ENCODE peak calls at places on chromosomes 12 and 14, in five cellular contexts. Q is GM12878, H is K562, D is HepG2, O is H1. W is an unnamed sample.
A peak's percentile ranks its signal among the peaks of the same experiment; 100 is the strongest.

GRCh38 chr14:100747021-100747586 is 20.4 kb downstream of the DLK1 start:
- DNase-seq in Q (no peak), H (no peak), D (peak; percentile 55), O (no peak), W (no peak)

GRCh38 chr12:32002848-32003493 is 43.8 kb downstream of the RESF1 start:
- DNase-seq in Q (no peak), H (no peak), D (no peak), O (no peak), W (no peak)

GRCh38 chr12:29220632-29221336 is 71.7 kb downstream of the FAR2 start:
- DNase-seq in Q (no peak), H (peak; percentile 76), D (no peak), O (no peak), W (no peak)

GRCh38 chr12:13104403-13104802 is 936 bp upstream of the GSG1 start:
- DNase-seq in Q (no peak), H (no peak), D (no peak), O (no peak), W (no peak)

GRCh38 chr14:101290681-101291080 is 270.6 kb upstream of the DIO3 start:
- DNase-seq in Q (no peak), H (no peak), D (no peak), O (no peak), W (no peak)

GRCh38 chr12:56377310-56377988 is 14.8 kb upstream of the APOF start:
- DNase-seq in Q (no peak), H (peak; percentile 89), D (no peak), O (no peak), W (peak; percentile 50)

GRCh38 chr14:76514599-76514998 is 138.7 kb downstream of the ESRRB start:
- DNase-seq in Q (no peak), H (peak; percentile 43), D (peak; percentile 58), O (no peak), W (no peak)

GRCh38 chr12:47981496-47982260 is 18.3 kb downstream of the TMEM106C start:
- DNase-seq in Q (no peak), H (peak; percentile 23), D (peak; percentile 34), O (no peak), W (no peak)

GRCh38 chr12:12357697-12358476 is 1.0 kb downstream of the BORCS5 start:
- DNase-seq in Q (no peak), H (peak; percentile 24), D (no peak), O (no peak), W (no peak)

GRCh38 chr12:58387199-58387598 is 445.8 kb downstream of the ATP23 start:
- DNase-seq in Q (no peak), H (no peak), D (no peak), O (no peak), W (no peak)

GRCh38 chr14:43169722-43170121 is 1337.4 kb downstream of the FSCB start:
- DNase-seq in Q (no peak), H (no peak), D (no peak), O (no peak), W (no peak)

GRCh38 chr12:13173537-13173936 is 23.0 kb upstream of the EMP1 start:
- DNase-seq in Q (peak; percentile 80), H (no peak), D (no peak), O (no peak), W (no peak)

GRCh38 chr12:63802012-63802608 is 22.4 kb downstream of the RXYLT1 start:
- DNase-seq in Q (no peak), H (peak; percentile 14), D (no peak), O (no peak), W (peak; percentile 55)

GRCh38 chr14:104873380-104874055 is 8.4 kb downstream of the CEP170B start:
- DNase-seq in Q (no peak), H (no peak), D (no peak), O (no peak), W (no peak)

GRCh38 chr14:34450542-34450915 is 11.5 kb downstream of the SPTSSA start:
- DNase-seq in Q (no peak), H (no peak), D (peak; percentile 95), O (no peak), W (no peak)

GRCh38 chr14:41609704-41610183 is 3.1 kb downstream of the LRFN5 start:
- DNase-seq in Q (no peak), H (no peak), D (no peak), O (no peak), W (peak; percentile 89)

GRCh38 chr14:34027130-34027989 is 76.5 kb upstream of the EGLN3 start:
- DNase-seq in Q (no peak), H (no peak), D (no peak), O (no peak), W (no peak)

GRCh38 chr14:97730706-97731105 is 933.5 kb downstream of the VRK1 start:
- DNase-seq in Q (no peak), H (no peak), D (no peak), O (no peak), W (no peak)

GRCh38 chr14:76782885-76783566 is 21.8 kb downstream of the VASH1 start:
- DNase-seq in Q (no peak), H (no peak), D (no peak), O (no peak), W (no peak)

GRCh38 chr12:81212996-81213696 is 135.3 kb downstream of the ACSS3 start:
- DNase-seq in Q (no peak), H (no peak), D (no peak), O (no peak), W (no peak)

GRCh38 chr12:88393017-88393767 is 187.1 kb downstream of the KITLG start:
- DNase-seq in Q (no peak), H (peak; percentile 18), D (peak; percentile 41), O (no peak), W (peak; percentile 79)

GRCh38 chr14:24463806-24464785 is 21.5 kb upstream of the SDR39U1 start:
- DNase-seq in Q (no peak), H (no peak), D (no peak), O (no peak), W (no peak)

GRCh38 chr12:106145539-106146447 is 7.0 kb upstream of the NUAK1 start:
- DNase-seq in Q (no peak), H (no peak), D (no peak), O (no peak), W (no peak)

GRCh38 chr14:53011053-53011462 is 60.2 kb upstream of the FERMT2 start:
- DNase-seq in Q (no peak), H (peak; percentile 9), D (peak; percentile 53), O (peak; percentile 29), W (peak; percentile 79)

GRCh38 chr12:34119366-34119765 is 97.1 kb downstream of the ALG10 start:
- DNase-seq in Q (no peak), H (no peak), D (no peak), O (no peak), W (no peak)

GRCh38 chr12:74119811-74120362 is 417.7 kb upstream of the ATXN7L3B start:
- DNase-seq in Q (no peak), H (no peak), D (no peak), O (no peak), W (no peak)

GRCh38 chr14:25833341-25834121 is 764.3 kb downstream of the NOVA1 start:
- DNase-seq in Q (no peak), H (peak; percentile 4), D (peak; percentile 46), O (no peak), W (peak; percentile 74)

GRCh38 chr12:124812356-124812755 is 51.3 kb downstream of the SCARB1 start:
- DNase-seq in Q (no peak), H (no peak), D (no peak), O (no peak), W (no peak)
- H3K27ac ChIP-seq in Q (no peak overlapping the region), H (no peak overlapping the region), D (no peak overlapping the region), O (no peak overlapping the region), W (no peak overlapping the region)

GRCh38 chr12:130633771-130634170 is 82.3 kb downstream of the RIMBP2 start:
- DNase-seq in Q (no peak), H (no peak), D (no peak), O (peak; percentile 61), W (peak; percentile 53)
- H3K4me2 ChIP-seq in Q (no peak overlapping the region), H (no peak overlapping the region), D (no peak overlapping the region), O (peak overlapping the region; percentile 72), W (peak overlapping the region; percentile 43)

GRCh38 chr12:95755236-95755865 is 35.2 kb downstream of the NTN4 start:
- DNase-seq in Q (no peak), H (no peak), D (no peak), O (no peak), W (no peak)
- TF ChIP-seq CREB1 in Q (no peak), H (no peak), D (no peak), O (no peak), W (no peak)

GRCh38 chr14:27114180-27114579 is 516.3 kb upstream of the NOVA1 start:
- DNase-seq in Q (no peak), H (no peak), D (no peak), O (no peak), W (no peak)
- H3K27ac ChIP-seq in Q (no peak overlapping the region), H (no peak overlapping the region), D (no peak overlapping the region), O (no peak overlapping the region), W (no peak overlapping the region)

DNA sequence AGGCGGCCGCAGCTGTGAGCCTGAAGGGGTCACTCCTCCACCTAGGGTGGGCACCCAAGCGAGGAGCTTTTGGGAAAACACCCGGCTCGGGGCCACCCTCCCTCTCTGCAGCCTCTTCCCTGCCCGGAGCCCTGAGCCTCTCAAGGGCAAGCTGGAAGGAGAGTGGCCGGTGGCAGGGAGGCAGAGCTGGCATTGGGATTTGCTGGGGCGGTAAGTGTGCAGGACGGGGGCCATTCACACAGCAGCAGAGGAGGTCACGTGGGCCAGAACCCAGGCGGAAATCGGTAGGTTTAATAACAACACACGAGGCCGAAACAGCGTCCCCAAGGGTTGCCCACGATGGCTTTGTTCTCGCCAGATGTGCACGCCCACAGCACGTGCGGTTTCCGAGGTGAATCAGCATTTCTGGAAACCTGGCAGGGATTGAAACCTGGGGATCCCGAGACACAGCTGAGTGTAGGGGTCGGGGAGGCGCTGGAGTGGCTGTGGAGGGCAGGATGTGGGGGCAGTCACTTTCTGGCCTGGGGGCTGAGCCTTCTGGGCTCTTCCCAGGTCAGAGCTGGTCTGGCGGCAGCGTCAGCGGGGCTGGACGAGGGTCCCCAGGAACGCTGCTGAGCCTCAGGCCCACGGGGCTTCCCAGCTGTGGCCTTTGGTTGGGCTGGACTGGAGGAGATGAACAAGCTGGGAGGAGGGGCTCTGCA is 23.5 kb downstream of the NOC4L start:
- DNase-seq in Q (no peak), H (no peak), D (no peak), O (no peak), W (no peak)
- H3K4me2 ChIP-seq in Q (no peak overlapping the region), H (no peak overlapping the region), D (no peak overlapping the region), O (no peak overlapping the region), W (no peak overlapping the region)

DNA sequence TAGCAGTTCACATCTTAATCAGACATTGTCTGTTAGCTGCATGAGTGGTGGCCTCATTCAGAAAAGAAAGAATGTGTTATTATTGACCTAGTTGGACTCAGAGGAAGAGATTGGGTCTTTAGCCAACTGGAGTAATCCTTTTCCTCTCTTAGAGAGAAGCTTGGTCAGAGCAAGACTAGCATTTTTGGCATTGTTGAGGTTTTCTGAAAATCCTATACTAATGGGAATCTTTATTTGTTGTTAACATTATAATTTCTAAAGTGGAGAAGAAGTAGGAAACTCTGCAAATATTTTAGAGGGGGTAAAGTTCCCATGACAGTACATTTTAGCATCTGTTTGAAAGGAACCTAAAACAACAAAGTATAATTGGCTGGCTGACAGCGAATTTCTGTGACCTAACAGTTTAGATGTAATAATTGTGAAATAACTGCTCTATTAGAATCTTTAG is 9.7 kb downstream of the TOX4 start:
- DNase-seq in Q (no peak), H (no peak), D (no peak), O (no peak), W (no peak)
- TF ChIP-seq CREB1 in Q (no peak), H (no peak), D (no peak), O (no peak), W (no peak)

W was measured in GM23338.